ENCODE peak calls at places on chromosomes 3 and 15, in five cellular contexts. M, J, O, D and R are unnamed samples.
A peak's percentile ranks its signal among the peaks of the same experiment; 100 is the strongest.

GRCh38 chr3:97815149-97815917 is 6.5 kb upstream of the CRYBG3 start:
- DNase-seq in M (no peak), J (no peak), O (peak; percentile 23), D (peak; percentile 82), R (no peak)

GRCh38 chr3:115148142-115148790 is 1.2 kb upstream of the ZBTB20 start:
- DNase-seq in M (no peak), J (no peak), O (peak; percentile 29), D (peak; percentile 3), R (no peak)

GRCh38 chr3:55443346-55443745 is 43.8 kb downstream of the WNT5A start:
- DNase-seq in M (no peak), J (no peak), O (no peak), D (no peak), R (no peak)

GRCh38 chr3:142165194-142165593 is 15.8 kb upstream of the TFDP2 start:
- DNase-seq in M (no peak), J (no peak), O (peak; percentile 21), D (peak; percentile 44), R (no peak)

GRCh38 chr15:90062023-90062728 is 40.1 kb downstream of the IDH2 start:
- DNase-seq in M (peak; percentile 77), J (peak; percentile 91), O (peak; percentile 10), D (peak; percentile 19), R (peak; percentile 65)

GRCh38 chr3:52777127-52777958 is at the start of gene ITIH1:
- DNase-seq in M (peak; percentile 24), J (no peak), O (no peak), D (no peak), R (no peak)

GRCh38 chr3:632571-633170 is 436.1 kb downstream of the CHL1 start:
- DNase-seq in M (peak; percentile 31), J (peak; percentile 29), O (peak; percentile 25), D (peak; percentile 77), R (peak; percentile 35)

GRCh38 chr15:71093089-71094024 is 21.9 kb upstream of the THSD4 start:
- DNase-seq in M (no peak), J (peak; percentile 72), O (peak; percentile 92), D (peak; percentile 89), R (no peak)

GRCh38 chr3:57141719-57142118 is 23.4 kb downstream of the IL17RD start:
- DNase-seq in M (no peak), J (no peak), O (no peak), D (no peak), R (no peak)

GRCh38 chr3:128482175-128482856 is 10.7 kb downstream of the GATA2 start:
- DNase-seq in M (no peak), J (no peak), O (peak; percentile 55), D (no peak), R (no peak)

GRCh38 chr15:32872606-32873291 is 154.9 kb downstream of the GREM1 start:
- DNase-seq in M (peak; percentile 38), J (peak; percentile 48), O (peak; percentile 71), D (no peak), R (peak; percentile 49)

GRCh38 chr3:177835917-177836316 is 638.6 kb upstream of the TBL1XR1 start:
- DNase-seq in M (no peak), J (no peak), O (peak; percentile 99), D (peak; percentile 80), R (no peak)

GRCh38 chr15:94397377-94397776 is 166.0 kb downstream of the MCTP2 start:
- DNase-seq in M (no peak), J (no peak), O (no peak), D (no peak), R (no peak)

GRCh38 chr15:71328453-71328852 is 213.2 kb downstream of the THSD4 start:
- DNase-seq in M (no peak), J (no peak), O (no peak), D (no peak), R (no peak)

GRCh38 chr15:74955017-74955416 is 1.6 kb downstream of the RPP25 start:
- DNase-seq in M (no peak), J (no peak), O (no peak), D (no peak), R (no peak)

GRCh38 chr15:87805117-87805820 is 451.3 kb downstream of the NTRK3 start:
- DNase-seq in M (no peak), J (no peak), O (no peak), D (no peak), R (no peak)

GRCh38 chr3:136621628-136622027 is 130.6 kb downstream of the STAG1 start:
- DNase-seq in M (no peak), J (no peak), O (peak; percentile 36), D (peak; percentile 68), R (no peak)

GRCh38 chr3:98617841-98618240 is 24.4 kb upstream of the CPOX start:
- DNase-seq in M (no peak), J (no peak), O (no peak), D (no peak), R (no peak)

GRCh38 chr3:81666502-81667121 is 94.8 kb downstream of the GBE1 start:
- DNase-seq in M (no peak), J (no peak), O (peak; percentile 17), D (peak; percentile 51), R (no peak)

GRCh38 chr3:140344601-140345000 is 333.3 kb upstream of the TRIM42 start:
- DNase-seq in M (no peak), J (no peak), O (no peak), D (no peak), R (no peak)

GRCh38 chr3:192816274-192816853 is 89.0 kb upstream of the FGF12 start:
- DNase-seq in M (no peak), J (no peak), O (peak; percentile 50), D (peak; percentile 86), R (no peak)

GRCh38 chr3:14414841-14415464 is 12.5 kb downstream of the SLC6A6 start:
- DNase-seq in M (no peak), J (no peak), O (no peak), D (no peak), R (no peak)

GRCh38 chr3:14416453-14416852 is 14.0 kb downstream of the SLC6A6 start:
- DNase-seq in M (no peak), J (no peak), O (no peak), D (no peak), R (no peak)

GRCh38 chr3:14415501-14415900 is 13.1 kb downstream of the SLC6A6 start:
- DNase-seq in M (no peak), J (no peak), O (peak; percentile 55), D (peak; percentile 72), R (no peak)

GRCh38 chr3:14418670-14419250 is 16.4 kb downstream of the SLC6A6 start:
- DNase-seq in M (peak; percentile 80), J (peak; percentile 46), O (no peak), D (no peak), R (no peak)

DNA sequence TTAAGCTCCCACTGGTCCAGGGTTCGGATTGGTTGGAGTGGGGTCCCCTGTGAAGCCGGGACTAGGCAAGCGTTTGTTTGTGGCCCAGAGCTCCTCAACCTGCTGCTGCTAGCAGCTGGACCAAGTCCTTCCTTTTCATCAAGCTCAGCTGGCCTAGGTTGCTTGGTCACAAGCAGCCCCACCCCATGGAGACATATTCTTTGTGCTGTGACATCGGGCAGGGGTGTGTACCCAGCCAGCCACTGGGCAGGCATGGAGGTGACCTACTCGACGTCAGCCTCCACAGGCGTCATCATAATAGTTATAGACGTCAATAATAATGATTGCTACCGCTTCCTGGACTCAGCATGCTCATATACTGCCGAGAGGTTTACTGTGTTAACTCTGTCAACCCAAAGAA is 15.9 kb downstream of the SLC6A6 start:
- DNase-seq in M (no peak), J (peak; percentile 55), O (no peak), D (no peak), R (no peak)
- H3K27ac ChIP-seq in M (no peak overlapping the region), J (no peak overlapping the region), O (no peak overlapping the region), D (no peak overlapping the region), R (no peak overlapping the region)

GRCh38 chr3:194019766-194020165 is 116.2 kb upstream of the HES1 start:
- DNase-seq in M (no peak), J (no peak), O (no peak), D (no peak), R (no peak)
- H3K27me3 ChIP-seq in M (no peaks in the 10 kb centered on the region), J (no peaks in the 10 kb centered on the region), O (peaks cover 2% of the 10 kb centered on the region), D (no peaks in the 10 kb centered on the region), R (no peaks in the 10 kb centered on the region)

GRCh38 chr3:123353227-123353851 is 95.6 kb downstream of the ADCY5 start:
- DNase-seq in M (no peak), J (no peak), O (no peak), D (no peak), R (peak; percentile 71)

GRCh38 chr3:123352134-123352554 is 96.7 kb downstream of the ADCY5 start:
- DNase-seq in M (no peak), J (no peak), O (no peak), D (no peak), R (peak; percentile 89)

GRCh38 chr3:123349566-123350450 is 99.1 kb downstream of the ADCY5 start:
- DNase-seq in M (no peak), J (no peak), O (no peak), D (no peak), R (peak; percentile 66)

GRCh38 chr3:123350971-123351370 is 97.9 kb downstream of the ADCY5 start:
- DNase-seq in M (no peak), J (no peak), O (no peak), D (no peak), R (peak; percentile 67)

GRCh38 chr3:123351396-123351945 is 97.4 kb downstream of the ADCY5 start:
- DNase-seq in M (no peak), J (no peak), O (no peak), D (no peak), R (peak; percentile 46)
- H3K4me3 ChIP-seq in M (no peak overlapping the region), J (no peak overlapping the region), O (no peak overlapping the region), D (no peak overlapping the region), R (no peak overlapping the region)

DNA sequence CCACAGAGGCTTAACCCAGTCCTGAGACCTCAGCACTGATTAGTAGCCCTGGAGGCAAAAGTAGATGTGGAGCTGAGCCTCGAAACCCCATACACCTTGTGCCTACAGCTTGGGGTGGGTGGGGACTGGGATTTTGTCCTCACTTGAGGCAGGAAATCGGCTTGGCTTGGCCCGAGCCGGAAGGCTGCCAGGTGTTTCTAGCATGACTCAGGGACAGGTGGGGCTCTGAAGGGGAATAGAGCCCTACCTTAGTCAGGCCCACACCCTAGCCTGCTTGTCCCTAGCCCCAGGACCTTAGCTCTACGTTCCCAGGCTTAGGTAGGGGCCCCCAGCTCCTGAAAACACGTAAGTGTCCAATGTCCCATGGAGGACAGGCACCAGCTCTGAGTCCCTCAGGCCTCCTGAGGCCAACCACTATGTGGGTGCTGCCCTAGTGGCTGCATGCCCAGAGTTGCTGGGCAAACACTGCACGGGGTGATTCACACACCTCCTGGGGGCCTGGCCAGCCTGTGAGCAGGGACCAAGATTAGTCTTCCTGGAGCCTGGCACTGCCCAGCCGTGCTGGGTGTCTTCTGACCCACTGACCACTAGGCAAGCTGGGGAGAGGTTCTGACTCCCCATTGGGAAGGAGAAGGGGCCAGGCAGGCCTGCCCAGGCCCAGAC is 3.1 kb downstream of the MST1R start:
- DNase-seq in M (peak; percentile 87), J (peak; percentile 90), O (peak; percentile 47), D (peak; percentile 99), R (peak; percentile 91)
- H3K27ac ChIP-seq in M (no peak overlapping the region), J (peak overlapping the region; percentile 86), O (no peak overlapping the region), D (peak overlapping the region; percentile 99), R (peak overlapping the region; percentile 52)

GRCh38 chr3:194745427-194746184 is 59.9 kb downstream of the FAM43A start:
- DNase-seq in M (no peak), J (no peak), O (no peak), D (no peak), R (no peak)

GRCh38 chr3:194754091-194754490 is 68.4 kb downstream of the FAM43A start:
- DNase-seq in M (no peak), J (no peak), O (no peak), D (no peak), R (no peak)

GRCh38 chr3:194749631-194750271 is 64.1 kb downstream of the FAM43A start:
- DNase-seq in M (no peak), J (no peak), O (no peak), D (no peak), R (no peak)

GRCh38 chr3:194750409-194750808 is 64.7 kb downstream of the FAM43A start:
- DNase-seq in M (no peak), J (no peak), O (no peak), D (no peak), R (no peak)

GRCh38 chr3:194748229-194748628 is 62.5 kb downstream of the FAM43A start:
- DNase-seq in M (no peak), J (no peak), O (no peak), D (no peak), R (no peak)
- H3K27me3 ChIP-seq in M (no peaks in the 10 kb centered on the region), J (no peaks in the 10 kb centered on the region), O (no peaks in the 10 kb centered on the region), D (no peaks in the 10 kb centered on the region), R (no peaks in the 10 kb centered on the region)